ENCODE peak calls at places on chromosomes 1 and 21, in five cellular contexts. One of them, this sample, is unnamed.

GRCh38 chr1:181126871-181127587 is 38.5 kb downstream of the IER5 start:
- DNase-seq in amygdala: no peak
- DNase-seq in A549: peak; percentile 92
- DNase-seq in activated naive CD4-positive, alpha-beta T cell treated with anti-CD3 and anti-CD28 coated beads, Interleukin-2, amount 50 U/mL, for 16 hours: no peak
- DNase-seq in HFF-Myc: no peak
- DNase-seq in this sample: no peak

GRCh38 chr1:31405578-31406245 is 7.3 kb upstream of the SERINC2 start:
- DNase-seq in amygdala: no peak
- DNase-seq in A549: no peak
- DNase-seq in activated naive CD4-positive, alpha-beta T cell treated with anti-CD3 and anti-CD28 coated beads, Interleukin-2, amount 50 U/mL, for 16 hours: no peak
- DNase-seq in HFF-Myc: no peak
- DNase-seq in this sample: no peak

GRCh38 chr1:115133440-115133839 is 44.1 kb upstream of the TSPAN2 start:
- DNase-seq in amygdala: no peak
- DNase-seq in A549: peak; percentile 14
- DNase-seq in activated naive CD4-positive, alpha-beta T cell treated with anti-CD3 and anti-CD28 coated beads, Interleukin-2, amount 50 U/mL, for 16 hours: no peak
- DNase-seq in HFF-Myc: no peak
- DNase-seq in this sample: no peak

GRCh38 chr1:104856091-104856490 is 1106.4 kb downstream of the AMY1C start:
- DNase-seq in amygdala: no peak
- DNase-seq in A549: no peak
- DNase-seq in activated naive CD4-positive, alpha-beta T cell treated with anti-CD3 and anti-CD28 coated beads, Interleukin-2, amount 50 U/mL, for 16 hours: no peak
- DNase-seq in HFF-Myc: no peak
- DNase-seq in this sample: no peak

GRCh38 chr1:94864821-94865220 is 44.7 kb downstream of the SLC44A3 start:
- DNase-seq in amygdala: no peak
- DNase-seq in A549: peak; percentile 2
- DNase-seq in activated naive CD4-positive, alpha-beta T cell treated with anti-CD3 and anti-CD28 coated beads, Interleukin-2, amount 50 U/mL, for 16 hours: no peak
- DNase-seq in HFF-Myc: no peak
- DNase-seq in this sample: no peak

GRCh38 chr1:12342261-12343003 is 112.6 kb downstream of the VPS13D start:
- DNase-seq in amygdala: no peak
- DNase-seq in A549: no peak
- DNase-seq in activated naive CD4-positive, alpha-beta T cell treated with anti-CD3 and anti-CD28 coated beads, Interleukin-2, amount 50 U/mL, for 16 hours: no peak
- DNase-seq in HFF-Myc: no peak
- DNase-seq in this sample: no peak

GRCh38 chr1:39575191-39576015 is 1.2 kb downstream of the PABPC4 start:
- DNase-seq in amygdala: no peak
- DNase-seq in A549: no peak
- DNase-seq in activated naive CD4-positive, alpha-beta T cell treated with anti-CD3 and anti-CD28 coated beads, Interleukin-2, amount 50 U/mL, for 16 hours: peak; percentile 46
- DNase-seq in HFF-Myc: no peak
- DNase-seq in this sample: peak; percentile 19

GRCh38 chr1:219143735-219144134 is 29.9 kb upstream of the LYPLAL1 start:
- DNase-seq in amygdala: no peak
- DNase-seq in A549: no peak
- DNase-seq in activated naive CD4-positive, alpha-beta T cell treated with anti-CD3 and anti-CD28 coated beads, Interleukin-2, amount 50 U/mL, for 16 hours: no peak
- DNase-seq in HFF-Myc: no peak
- DNase-seq in this sample: no peak

GRCh38 chr1:53376742-53377437 is 49.0 kb upstream of the LRP8 start:
- DNase-seq in amygdala: no peak
- DNase-seq in A549: no peak
- DNase-seq in activated naive CD4-positive, alpha-beta T cell treated with anti-CD3 and anti-CD28 coated beads, Interleukin-2, amount 50 U/mL, for 16 hours: no peak
- DNase-seq in HFF-Myc: no peak
- DNase-seq in this sample: no peak

GRCh38 chr1:26336477-26337205 is 17.3 kb downstream of the CRYBG2 start:
- DNase-seq in amygdala: no peak
- DNase-seq in A549: peak; percentile 72
- DNase-seq in activated naive CD4-positive, alpha-beta T cell treated with anti-CD3 and anti-CD28 coated beads, Interleukin-2, amount 50 U/mL, for 16 hours: peak; percentile 84
- DNase-seq in HFF-Myc: no peak
- DNase-seq in this sample: peak; percentile 69

GRCh38 chr1:66350001-66350547 is 183.9 kb upstream of the SGIP1 start:
- DNase-seq in amygdala: no peak
- DNase-seq in A549: no peak
- DNase-seq in activated naive CD4-positive, alpha-beta T cell treated with anti-CD3 and anti-CD28 coated beads, Interleukin-2, amount 50 U/mL, for 16 hours: peak; percentile 51
- DNase-seq in HFF-Myc: no peak
- DNase-seq in this sample: no peak

GRCh38 chr1:40782371-40782956 is 1.1 kb upstream of the KCNQ4 start:
- DNase-seq in amygdala: no peak
- DNase-seq in A549: no peak
- DNase-seq in activated naive CD4-positive, alpha-beta T cell treated with anti-CD3 and anti-CD28 coated beads, Interleukin-2, amount 50 U/mL, for 16 hours: no peak
- DNase-seq in HFF-Myc: no peak
- DNase-seq in this sample: no peak

GRCh38 chr21:45021428-45022347 is 52.7 kb upstream of the ADARB1 start:
- DNase-seq in amygdala: no peak
- DNase-seq in A549: no peak
- DNase-seq in activated naive CD4-positive, alpha-beta T cell treated with anti-CD3 and anti-CD28 coated beads, Interleukin-2, amount 50 U/mL, for 16 hours: peak; percentile 10
- DNase-seq in HFF-Myc: no peak
- DNase-seq in this sample: no peak

GRCh38 chr1:22317231-22317919 is 134.3 kb upstream of the ZBTB40 start:
- DNase-seq in amygdala: no peak
- DNase-seq in A549: peak; percentile 25
- DNase-seq in activated naive CD4-positive, alpha-beta T cell treated with anti-CD3 and anti-CD28 coated beads, Interleukin-2, amount 50 U/mL, for 16 hours: no peak
- DNase-seq in HFF-Myc: no peak
- DNase-seq in this sample: no peak

GRCh38 chr1:50333595-50333974 is 89.7 kb downstream of the DMRTA2 start:
- DNase-seq in amygdala: no peak
- DNase-seq in A549: peak; percentile 34
- DNase-seq in activated naive CD4-positive, alpha-beta T cell treated with anti-CD3 and anti-CD28 coated beads, Interleukin-2, amount 50 U/mL, for 16 hours: peak; percentile 46
- DNase-seq in HFF-Myc: no peak
- DNase-seq in this sample: peak; percentile 47

GRCh38 chr1:7405844-7406500 is 365.1 kb upstream of the VAMP3 start:
- DNase-seq in amygdala: no peak
- DNase-seq in A549: no peak
- DNase-seq in activated naive CD4-positive, alpha-beta T cell treated with anti-CD3 and anti-CD28 coated beads, Interleukin-2, amount 50 U/mL, for 16 hours: no peak
- DNase-seq in HFF-Myc: no peak
- DNase-seq in this sample: no peak

GRCh38 chr1:8097077-8097799 is 71.1 kb upstream of the ERRFI1 start:
- DNase-seq in amygdala: no peak
- DNase-seq in A549: peak; percentile 94
- DNase-seq in activated naive CD4-positive, alpha-beta T cell treated with anti-CD3 and anti-CD28 coated beads, Interleukin-2, amount 50 U/mL, for 16 hours: no peak
- DNase-seq in HFF-Myc: peak; percentile 88
- DNase-seq in this sample: no peak

GRCh38 chr1:48661726-48662483 is 114.8 kb downstream of the BEND5 start:
- DNase-seq in amygdala: no peak
- DNase-seq in A549: no peak
- DNase-seq in activated naive CD4-positive, alpha-beta T cell treated with anti-CD3 and anti-CD28 coated beads, Interleukin-2, amount 50 U/mL, for 16 hours: no peak
- DNase-seq in HFF-Myc: no peak
- DNase-seq in this sample: no peak

GRCh38 chr1:79293611-79294010 is 287.1 kb upstream of the ADGRL4 start:
- DNase-seq in amygdala: no peak
- DNase-seq in A549: no peak
- DNase-seq in activated naive CD4-positive, alpha-beta T cell treated with anti-CD3 and anti-CD28 coated beads, Interleukin-2, amount 50 U/mL, for 16 hours: no peak
- DNase-seq in HFF-Myc: no peak
- DNase-seq in this sample: no peak

GRCh38 chr1:80534606-80535360 is 1266.0 kb upstream of the ADGRL2 start:
- DNase-seq in amygdala: no peak
- DNase-seq in A549: peak; percentile 15
- DNase-seq in activated naive CD4-positive, alpha-beta T cell treated with anti-CD3 and anti-CD28 coated beads, Interleukin-2, amount 50 U/mL, for 16 hours: no peak
- DNase-seq in HFF-Myc: no peak
- DNase-seq in this sample: no peak

GRCh38 chr1:161743231-161743630 is 6.4 kb upstream of the DUSP12 start:
- DNase-seq in amygdala: no peak
- DNase-seq in A549: no peak
- DNase-seq in activated naive CD4-positive, alpha-beta T cell treated with anti-CD3 and anti-CD28 coated beads, Interleukin-2, amount 50 U/mL, for 16 hours: no peak
- DNase-seq in HFF-Myc: no peak
- DNase-seq in this sample: no peak

GRCh38 chr1:150567341-150567716 is 12.1 kb downstream of the MCL1 start:
- DNase-seq in amygdala: no peak
- DNase-seq in A549: no peak
- DNase-seq in activated naive CD4-positive, alpha-beta T cell treated with anti-CD3 and anti-CD28 coated beads, Interleukin-2, amount 50 U/mL, for 16 hours: peak; percentile 60
- DNase-seq in HFF-Myc: no peak
- DNase-seq in this sample: no peak

GRCh38 chr1:89615676-89616598 is 17.0 kb upstream of the LRRC8C start:
- DNase-seq in amygdala: no peak
- DNase-seq in A549: peak; percentile 34
- DNase-seq in activated naive CD4-positive, alpha-beta T cell treated with anti-CD3 and anti-CD28 coated beads, Interleukin-2, amount 50 U/mL, for 16 hours: no peak
- DNase-seq in HFF-Myc: no peak
- DNase-seq in this sample: no peak

GRCh38 chr1:16122361-16122881 is 33.4 kb downstream of the EPHA2 start:
- DNase-seq in amygdala: no peak
- DNase-seq in A549: no peak
- DNase-seq in activated naive CD4-positive, alpha-beta T cell treated with anti-CD3 and anti-CD28 coated beads, Interleukin-2, amount 50 U/mL, for 16 hours: no peak
- DNase-seq in HFF-Myc: no peak
- DNase-seq in this sample: no peak

GRCh38 chr1:243734311-243734700 is 115.7 kb downstream of the AKT3 start:
- DNase-seq in amygdala: no peak
- DNase-seq in A549: no peak
- DNase-seq in activated naive CD4-positive, alpha-beta T cell treated with anti-CD3 and anti-CD28 coated beads, Interleukin-2, amount 50 U/mL, for 16 hours: no peak
- DNase-seq in HFF-Myc: no peak
- DNase-seq in this sample: no peak

GRCh38 chr1:227938276-227938675 is 9.5 kb downstream of the WNT9A start:
- DNase-seq in amygdala: no peak
- DNase-seq in A549: no peak
- DNase-seq in activated naive CD4-positive, alpha-beta T cell treated with anti-CD3 and anti-CD28 coated beads, Interleukin-2, amount 50 U/mL, for 16 hours: no peak
- DNase-seq in HFF-Myc: no peak
- DNase-seq in this sample: no peak

GRCh38 chr1:185281245-185281644 is 35.8 kb downstream of the IVNS1ABP start:
- DNase-seq in amygdala: no peak
- DNase-seq in A549: no peak
- DNase-seq in activated naive CD4-positive, alpha-beta T cell treated with anti-CD3 and anti-CD28 coated beads, Interleukin-2, amount 50 U/mL, for 16 hours: no peak
- DNase-seq in HFF-Myc: no peak
- DNase-seq in this sample: no peak

GRCh38 chr1:235326719-235327558 is 1.0 kb downstream of the ARID4B start:
- DNase-seq in amygdala: no peak
- DNase-seq in A549: peak; percentile 28
- DNase-seq in activated naive CD4-positive, alpha-beta T cell treated with anti-CD3 and anti-CD28 coated beads, Interleukin-2, amount 50 U/mL, for 16 hours: peak; percentile 66
- DNase-seq in HFF-Myc: no peak
- DNase-seq in this sample: peak; percentile 37

GRCh38 chr1:29551536-29551935 is 315.2 kb downstream of the PTPRU start:
- DNase-seq in amygdala: no peak
- DNase-seq in A549: no peak
- DNase-seq in activated naive CD4-positive, alpha-beta T cell treated with anti-CD3 and anti-CD28 coated beads, Interleukin-2, amount 50 U/mL, for 16 hours: no peak
- DNase-seq in HFF-Myc: no peak
- DNase-seq in this sample: no peak

GRCh38 chr1:32071758-32072621 is 749 bp upstream of the TMEM39B start:
- DNase-seq in amygdala: no peak
- DNase-seq in A549: no peak
- DNase-seq in activated naive CD4-positive, alpha-beta T cell treated with anti-CD3 and anti-CD28 coated beads, Interleukin-2, amount 50 U/mL, for 16 hours: no peak
- DNase-seq in HFF-Myc: no peak
- DNase-seq in this sample: no peak

GRCh38 chr1:54112027-54112426 is 40.8 kb downstream of the CDCP2 start:
- DNase-seq in amygdala: no peak
- DNase-seq in A549: no peak
- DNase-seq in activated naive CD4-positive, alpha-beta T cell treated with anti-CD3 and anti-CD28 coated beads, Interleukin-2, amount 50 U/mL, for 16 hours: no peak
- DNase-seq in HFF-Myc: no peak
- DNase-seq in this sample: no peak

GRCh38 chr1:117633936-117634335 is 28.1 kb downstream of the TENT5C start:
- DNase-seq in amygdala: no peak
- DNase-seq in A549: no peak
- DNase-seq in activated naive CD4-positive, alpha-beta T cell treated with anti-CD3 and anti-CD28 coated beads, Interleukin-2, amount 50 U/mL, for 16 hours: no peak
- DNase-seq in HFF-Myc: no peak
- DNase-seq in this sample: no peak

GRCh38 chr1:61591316-61591715 is 133.6 kb downstream of the TM2D1 start:
- DNase-seq in amygdala: no peak
- DNase-seq in A549: no peak
- DNase-seq in activated naive CD4-positive, alpha-beta T cell treated with anti-CD3 and anti-CD28 coated beads, Interleukin-2, amount 50 U/mL, for 16 hours: no peak
- DNase-seq in HFF-Myc: no peak
- DNase-seq in this sample: no peak

GRCh38 chr1:245605480-245606156 is 450.8 kb downstream of the KIF26B start:
- DNase-seq in amygdala: no peak
- DNase-seq in A549: no peak
- DNase-seq in activated naive CD4-positive, alpha-beta T cell treated with anti-CD3 and anti-CD28 coated beads, Interleukin-2, amount 50 U/mL, for 16 hours: no peak
- DNase-seq in HFF-Myc: peak; percentile 69
- DNase-seq in this sample: no peak

GRCh38 chr1:168360151-168360550 is 79.5 kb downstream of the TBX19 start:
- DNase-seq in amygdala: no peak
- DNase-seq in A549: no peak
- DNase-seq in activated naive CD4-positive, alpha-beta T cell treated with anti-CD3 and anti-CD28 coated beads, Interleukin-2, amount 50 U/mL, for 16 hours: no peak
- DNase-seq in HFF-Myc: no peak
- DNase-seq in this sample: no peak

GRCh38 chr1:30715216-30715615 is 8.2 kb downstream of the MATN1 start:
- DNase-seq in amygdala: no peak
- DNase-seq in A549: peak; percentile 38
- DNase-seq in activated naive CD4-positive, alpha-beta T cell treated with anti-CD3 and anti-CD28 coated beads, Interleukin-2, amount 50 U/mL, for 16 hours: no peak
- DNase-seq in HFF-Myc: no peak
- DNase-seq in this sample: no peak

GRCh38 chr1:109239580-109240068 is 9.7 kb upstream of the CELSR2 start:
- DNase-seq in amygdala: no peak
- DNase-seq in A549: peak; percentile 55
- DNase-seq in activated naive CD4-positive, alpha-beta T cell treated with anti-CD3 and anti-CD28 coated beads, Interleukin-2, amount 50 U/mL, for 16 hours: no peak
- DNase-seq in HFF-Myc: no peak
- DNase-seq in this sample: no peak

This sample was measured in head of caudate nucleus.